ENCODE peak calls at places on chromosomes 2 and 18, in nine cellular contexts. J is neural progenitor cell, C is PC-3, S is hepatocyte, M is GM23338, V is GM23248, N is MM.1S, R is SK-N-SH, X is OCI-LY7. A is an unnamed sample.

GRCh38 chr2:114610677-114611076 is 168.2 kb downstream of the DPP10 start:
- DNase-seq in J (peak), C (no peak), S (no peak), M (no peak), V (no peak), N (no peak), R (peak), X (no peak), A (no peak)

GRCh38 chr2:181760521-181760920 is 80.2 kb upstream of the NEUROD1 start:
- DNase-seq in J (no peak), C (no peak), S (no peak), M (no peak), V (no peak), N (no peak), R (no peak), X (no peak), A (no peak)

GRCh38 chr2:43110442-43110871 is 115.9 kb downstream of the ZFP36L2 start:
- DNase-seq in J (peak), C (no peak), S (peak), M (peak), V (peak), N (no peak), R (no peak), X (no peak), A (no peak)

GRCh38 chr18:10378688-10379465 is 75.6 kb upstream of the APCDD1 start:
- DNase-seq in J (no peak), C (no peak), S (no peak), M (no peak), V (peak), N (no peak), R (no peak), X (no peak), A (no peak)

GRCh38 chr2:96832751-96833507 is 10.9 kb downstream of the ANKRD23 start:
- DNase-seq in J (peak), C (peak), S (peak), M (peak), V (no peak), N (no peak), R (no peak), X (peak), A (no peak)

GRCh38 chr2:98875081-98875728 is 60.8 kb downstream of the CRACDL start:
- DNase-seq in J (no peak), C (no peak), S (no peak), M (no peak), V (no peak), N (no peak), R (no peak), X (no peak), A (no peak)

GRCh38 chr2:215063526-215063925 is 74.9 kb downstream of the ABCA12 start:
- DNase-seq in J (no peak), C (no peak), S (no peak), M (no peak), V (no peak), N (no peak), R (no peak), X (no peak), A (no peak)

GRCh38 chr18:65221736-65222135 is 529.1 kb upstream of the CDH7 start:
- DNase-seq in J (no peak), C (no peak), S (no peak), M (no peak), V (no peak), N (no peak), R (no peak), X (no peak), A (no peak)

GRCh38 chr18:76491436-76491800 is 3.6 kb downstream of the ZNF516 start:
- DNase-seq in J (peak), C (no peak), S (peak), M (peak), V (peak), N (peak), R (peak), X (peak), A (no peak)
- TF ChIP-seq EZH2phosphoT487 in J (no peak), C (no peak), S (no peak), M (no peak), V (no peak), N (no peak), R (no peak), X (no peak), A (no peak)

GRCh38 chr2:120761911-120762310 is 26.2 kb downstream of the GLI2 start:
- DNase-seq in J (no peak), C (no peak), S (no peak), M (no peak), V (no peak), N (no peak), R (no peak), X (no peak), A (no peak)
- TF ChIP-seq EZH2phosphoT487 in J (no peak), C (no peak), S (no peak), M (no peak), V (no peak), N (no peak), R (no peak), X (no peak), A (no peak)

GRCh38 chr2:176729706-176730569 is 460.7 kb downstream of the MTX2 start:
- DNase-seq in J (no peak), C (no peak), S (peak), M (no peak), V (peak), N (no peak), R (peak), X (no peak), A (no peak)
- TF ChIP-seq EZH2phosphoT487 in J (no peak), C (no peak), S (no peak), M (no peak), V (no peak), N (no peak), R (no peak), X (no peak), A (no peak)

DNA sequence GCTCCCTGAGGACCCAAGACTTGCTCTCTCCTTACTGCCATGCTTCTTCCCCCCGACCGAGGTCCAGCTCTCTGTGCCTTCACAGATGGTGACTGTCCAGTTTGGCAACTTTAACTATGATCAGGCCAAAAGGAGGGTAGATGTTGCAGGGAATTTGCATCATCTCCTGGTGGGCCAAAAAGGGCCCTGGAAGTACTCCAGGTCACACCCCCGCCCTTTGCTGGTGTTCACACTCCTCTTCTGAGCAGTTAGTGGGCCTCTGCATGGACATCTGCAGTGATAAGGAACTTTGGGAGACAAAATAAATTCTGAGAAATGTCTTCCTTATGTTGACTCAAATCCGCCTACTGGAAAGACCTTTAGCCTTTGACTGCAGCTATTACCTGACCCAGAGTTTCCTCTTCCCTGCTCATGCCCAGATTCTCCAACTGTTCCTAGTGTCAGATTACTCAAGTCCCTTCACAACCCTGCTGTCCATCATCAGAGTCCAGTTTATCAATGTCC is 234.4 kb downstream of the LOXHD1 start:
- DNase-seq in J (no peak), C (no peak), S (no peak), M (no peak), V (no peak), N (no peak), R (no peak), X (no peak), A (no peak)
- TF ChIP-seq EZH2phosphoT487 in J (no peak), C (no peak), S (no peak), M (no peak), V (no peak), N (no peak), R (no peak), X (no peak), A (no peak)

A was measured in HCT116.